ENCODE peak calls at places on chromosomes 4 and X, in six cellular contexts. One of them, this sample, is unnamed.
A peak's percentile ranks its signal among the peaks of the same experiment; 100 is the strongest.

GRCh38 chrX:46575991-46576392 is 2.4 kb downstream of the CHST7 start:
- DNase-seq in H1: no peak
- DNase-seq in WTC11: no peak
- DNase-seq in A549: no peak
- DNase-seq in HepG2: peak; percentile 48
- DNase-seq in K562: no peak
- DNase-seq in this sample: peak; percentile 18

GRCh38 chr4:139083533-139084424 is 68.2 kb downstream of the NOCT start:
- DNase-seq in H1: no peak
- DNase-seq in WTC11: peak; percentile 90
- DNase-seq in A549: peak; percentile 96
- DNase-seq in HepG2: peak; percentile 89
- DNase-seq in K562: peak; percentile 72
- DNase-seq in this sample: peak; percentile 91

GRCh38 chrX:135951291-135951690 is 22.5 kb downstream of the MMGT1 start:
- DNase-seq in H1: no peak
- DNase-seq in WTC11: peak; percentile 9
- DNase-seq in A549: no peak
- DNase-seq in HepG2: no peak
- DNase-seq in K562: no peak
- DNase-seq in this sample: no peak

GRCh38 chr4:38385286-38386010 is 278.6 kb upstream of the KLF3 start:
- DNase-seq in H1: no peak
- DNase-seq in WTC11: no peak
- DNase-seq in A549: peak; percentile 41
- DNase-seq in HepG2: peak; percentile 96
- DNase-seq in K562: peak; percentile 35
- DNase-seq in this sample: no peak

GRCh38 chr4:110625593-110626292 is 2.9 kb upstream of the PITX2 start:
- DNase-seq in H1: no peak
- DNase-seq in WTC11: no peak
- DNase-seq in A549: no peak
- DNase-seq in HepG2: no peak
- DNase-seq in K562: no peak
- DNase-seq in this sample: no peak

GRCh38 chr4:4764506-4764905 is 95.0 kb upstream of the MSX1 start:
- DNase-seq in H1: no peak
- DNase-seq in WTC11: no peak
- DNase-seq in A549: no peak
- DNase-seq in HepG2: no peak
- DNase-seq in K562: no peak
- DNase-seq in this sample: no peak

GRCh38 chrX:74179071-74179470 is 124.9 kb upstream of the ZCCHC13 start:
- DNase-seq in H1: no peak
- DNase-seq in WTC11: no peak
- DNase-seq in A549: peak; percentile 36
- DNase-seq in HepG2: peak; percentile 39
- DNase-seq in K562: no peak
- DNase-seq in this sample: no peak

GRCh38 chrX:148024425-148025148 is 43.5 kb downstream of the FMR1NB start:
- DNase-seq in H1: no peak
- DNase-seq in WTC11: no peak
- DNase-seq in A549: no peak
- DNase-seq in HepG2: no peak
- DNase-seq in K562: no peak
- DNase-seq in this sample: no peak

GRCh38 chr4:31104033-31104432 is 383.9 kb downstream of the PCDH7 start:
- DNase-seq in H1: no peak
- DNase-seq in WTC11: no peak
- DNase-seq in A549: no peak
- DNase-seq in HepG2: no peak
- DNase-seq in K562: no peak
- DNase-seq in this sample: no peak

GRCh38 chr4:36551697-36552214 is 270.3 kb downstream of the DTHD1 start:
- DNase-seq in H1: peak; percentile 23
- DNase-seq in WTC11: no peak
- DNase-seq in A549: no peak
- DNase-seq in HepG2: no peak
- DNase-seq in K562: no peak
- DNase-seq in this sample: no peak

GRCh38 chr4:2761035-2761923 is 5.1 kb upstream of the TNIP2 start:
- DNase-seq in H1: no peak
- DNase-seq in WTC11: no peak
- DNase-seq in A549: no peak
- DNase-seq in HepG2: peak; percentile 86
- DNase-seq in K562: peak; percentile 48
- DNase-seq in this sample: peak; percentile 61

GRCh38 chr4:82371398-82371972 is 2.3 kb downstream of the HNRNPD start:
- DNase-seq in H1: no peak
- DNase-seq in WTC11: no peak
- DNase-seq in A549: no peak
- DNase-seq in HepG2: no peak
- DNase-seq in K562: peak; percentile 50
- DNase-seq in this sample: peak; percentile 34

GRCh38 chr4:152680988-152681731 is 1.4 kb upstream of the TMEM154 start:
- DNase-seq in H1: no peak
- DNase-seq in WTC11: no peak
- DNase-seq in A549: peak; percentile 38
- DNase-seq in HepG2: no peak
- DNase-seq in K562: no peak
- DNase-seq in this sample: peak; percentile 82

GRCh38 chrX:146863566-146863965 is 49.0 kb upstream of the CXorf51A start:
- DNase-seq in H1: no peak
- DNase-seq in WTC11: no peak
- DNase-seq in A549: no peak
- DNase-seq in HepG2: no peak
- DNase-seq in K562: no peak
- DNase-seq in this sample: no peak

DNA sequence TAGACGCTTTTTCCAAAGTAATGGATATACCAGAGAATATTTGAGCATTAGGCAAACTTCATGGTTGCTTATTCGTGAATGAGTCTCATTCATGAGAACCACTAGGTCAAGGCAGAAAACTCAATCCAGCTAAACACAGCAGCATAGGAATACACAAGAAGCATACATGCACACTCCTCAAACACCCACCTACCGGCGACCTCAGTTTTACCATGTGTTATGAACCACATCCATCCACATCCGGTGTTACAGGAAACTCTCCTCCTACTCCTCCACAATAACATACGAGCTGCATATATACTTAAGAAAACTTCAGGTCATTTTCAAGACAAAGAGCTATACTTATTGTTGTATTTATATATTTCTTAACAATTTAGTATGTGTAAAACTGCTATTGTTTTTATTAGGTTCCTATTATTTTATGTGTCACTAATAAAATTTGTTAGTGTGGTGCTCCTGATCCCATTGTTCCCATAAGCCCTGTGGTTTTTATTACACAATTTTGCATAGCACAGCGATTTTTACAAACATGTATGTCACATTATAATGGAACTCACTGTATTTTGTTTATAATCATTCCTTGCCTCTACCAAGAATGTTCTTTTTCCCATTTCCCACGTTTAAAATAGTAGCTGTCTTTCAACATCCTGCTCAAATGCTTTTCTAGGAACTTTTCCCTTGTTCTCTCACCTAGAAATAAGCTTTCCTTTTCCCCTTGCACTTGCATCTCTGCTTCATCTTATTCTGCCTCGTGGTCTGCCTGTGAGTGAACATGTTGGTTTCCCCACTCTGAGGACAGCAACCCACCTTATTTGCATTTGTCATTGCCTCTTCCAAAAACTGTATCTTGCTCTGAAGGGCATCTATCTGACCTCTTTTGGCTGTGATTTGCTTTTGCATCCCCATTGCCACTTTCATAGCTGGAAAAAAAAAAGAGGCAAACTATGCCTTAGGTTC is 48.3 kb downstream of the STBD1 start:
- DNase-seq in H1: no peak
- DNase-seq in WTC11: no peak
- DNase-seq in A549: no peak
- DNase-seq in HepG2: no peak
- DNase-seq in K562: no peak
- DNase-seq in this sample: no peak
- TF ChIP-seq JUN in H1: no peak
- TF ChIP-seq JUN in WTC11: no peak
- TF ChIP-seq JUN in A549: no peak
- TF ChIP-seq JUN in HepG2: no peak
- TF ChIP-seq JUN in K562: no peak
- TF ChIP-seq JUN in this sample: no peak

GRCh38 chr4:183960912-183961569 is 55.9 kb downstream of the STOX2 start:
- DNase-seq in H1: no peak
- DNase-seq in WTC11: no peak
- DNase-seq in A549: no peak
- DNase-seq in HepG2: no peak
- DNase-seq in K562: no peak
- DNase-seq in this sample: no peak

GRCh38 chr4:183959349-183959748 is 54.2 kb downstream of the STOX2 start:
- DNase-seq in H1: no peak
- DNase-seq in WTC11: no peak
- DNase-seq in A549: no peak
- DNase-seq in HepG2: no peak
- DNase-seq in K562: no peak
- DNase-seq in this sample: no peak

GRCh38 chr4:183962413-183962812 is 57.3 kb downstream of the STOX2 start:
- DNase-seq in H1: no peak
- DNase-seq in WTC11: no peak
- DNase-seq in A549: no peak
- DNase-seq in HepG2: no peak
- DNase-seq in K562: no peak
- DNase-seq in this sample: no peak

GRCh38 chr4:183961772-183962171 is 56.7 kb downstream of the STOX2 start:
- DNase-seq in H1: no peak
- DNase-seq in WTC11: no peak
- DNase-seq in A549: no peak
- DNase-seq in HepG2: no peak
- DNase-seq in K562: no peak
- DNase-seq in this sample: no peak

GRCh38 chr4:183960021-183960420 is 54.9 kb downstream of the STOX2 start:
- DNase-seq in H1: no peak
- DNase-seq in WTC11: peak; percentile 21
- DNase-seq in A549: peak; percentile 39
- DNase-seq in HepG2: no peak
- DNase-seq in K562: peak; percentile 18
- DNase-seq in this sample: no peak
- TF ChIP-seq JUN in H1: no peak
- TF ChIP-seq JUN in WTC11: no peak
- TF ChIP-seq JUN in A549: no peak
- TF ChIP-seq JUN in HepG2: no peak
- TF ChIP-seq JUN in K562: no peak
- TF ChIP-seq JUN in this sample: no peak

DNA sequence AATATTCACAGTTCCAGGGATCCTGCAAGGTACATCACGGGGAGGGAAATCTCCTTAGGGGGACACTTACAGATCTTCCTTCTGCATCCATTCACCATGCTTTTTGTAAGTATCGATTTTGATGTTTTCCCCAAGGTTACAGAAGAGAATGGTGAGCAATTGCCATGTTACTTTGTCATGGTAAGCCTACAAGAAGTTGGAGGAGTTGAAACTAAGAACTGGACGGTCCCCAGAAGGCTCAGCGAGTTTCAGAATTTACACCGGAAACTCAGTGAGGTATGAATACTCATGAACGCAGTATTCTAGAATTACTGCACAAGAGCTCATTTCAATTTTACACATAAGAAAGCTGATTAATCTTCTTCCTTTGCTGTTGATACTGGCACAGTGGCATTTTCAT is 53.9 kb downstream of the LRP2BP start:
- DNase-seq in H1: no peak
- DNase-seq in WTC11: no peak
- DNase-seq in A549: no peak
- DNase-seq in HepG2: no peak
- DNase-seq in K562: no peak
- DNase-seq in this sample: no peak
- TF ChIP-seq JUN in H1: no peak
- TF ChIP-seq JUN in WTC11: no peak
- TF ChIP-seq JUN in A549: no peak
- TF ChIP-seq JUN in HepG2: no peak
- TF ChIP-seq JUN in K562: no peak
- TF ChIP-seq JUN in this sample: no peak

DNA sequence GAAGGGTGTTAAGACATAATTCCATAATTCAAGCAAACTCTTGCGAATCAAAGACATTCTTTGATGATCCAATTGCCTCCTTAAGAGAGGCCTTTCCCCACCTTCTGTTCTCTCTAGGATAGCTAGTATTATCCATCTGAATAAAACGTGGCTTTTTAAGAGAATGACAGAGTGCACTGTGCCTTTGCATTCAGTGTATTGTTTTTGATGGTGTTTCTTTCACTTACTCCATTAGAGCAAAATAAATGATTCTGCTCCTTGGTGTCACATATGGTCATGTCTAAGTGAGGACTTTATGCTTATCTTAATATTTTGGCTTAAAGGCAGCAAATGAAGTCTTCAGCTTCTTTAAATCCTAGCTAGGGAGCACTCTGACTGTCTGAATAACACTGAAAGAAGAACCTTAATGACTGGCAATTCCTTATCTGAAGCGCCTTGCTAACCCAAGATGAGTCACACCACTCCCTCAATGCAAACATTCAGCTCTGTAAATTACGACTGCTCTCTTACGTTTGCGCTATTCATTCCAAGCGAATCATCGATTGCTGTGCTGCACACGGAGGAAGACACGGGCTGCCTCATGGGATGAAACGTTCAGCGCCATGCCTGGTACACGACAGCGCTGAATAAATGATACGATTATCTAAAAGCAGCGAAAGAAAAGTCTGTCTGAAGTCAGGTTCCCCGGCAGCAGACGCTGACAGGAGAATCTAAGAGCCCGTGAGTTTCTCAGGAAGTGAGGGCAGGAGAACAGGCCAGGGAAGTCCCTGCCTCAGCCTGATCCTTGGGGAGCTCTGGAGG is 35.1 kb upstream of the GEMIN8 start:
- DNase-seq in H1: no peak
- DNase-seq in WTC11: no peak
- DNase-seq in A549: peak; percentile 89
- DNase-seq in HepG2: no peak
- DNase-seq in K562: peak; percentile 70
- DNase-seq in this sample: no peak
- TF ChIP-seq JUN in H1: no peak
- TF ChIP-seq JUN in WTC11: no peak
- TF ChIP-seq JUN in A549: no peak
- TF ChIP-seq JUN in HepG2: no peak
- TF ChIP-seq JUN in K562: no peak
- TF ChIP-seq JUN in this sample: no peak

DNA sequence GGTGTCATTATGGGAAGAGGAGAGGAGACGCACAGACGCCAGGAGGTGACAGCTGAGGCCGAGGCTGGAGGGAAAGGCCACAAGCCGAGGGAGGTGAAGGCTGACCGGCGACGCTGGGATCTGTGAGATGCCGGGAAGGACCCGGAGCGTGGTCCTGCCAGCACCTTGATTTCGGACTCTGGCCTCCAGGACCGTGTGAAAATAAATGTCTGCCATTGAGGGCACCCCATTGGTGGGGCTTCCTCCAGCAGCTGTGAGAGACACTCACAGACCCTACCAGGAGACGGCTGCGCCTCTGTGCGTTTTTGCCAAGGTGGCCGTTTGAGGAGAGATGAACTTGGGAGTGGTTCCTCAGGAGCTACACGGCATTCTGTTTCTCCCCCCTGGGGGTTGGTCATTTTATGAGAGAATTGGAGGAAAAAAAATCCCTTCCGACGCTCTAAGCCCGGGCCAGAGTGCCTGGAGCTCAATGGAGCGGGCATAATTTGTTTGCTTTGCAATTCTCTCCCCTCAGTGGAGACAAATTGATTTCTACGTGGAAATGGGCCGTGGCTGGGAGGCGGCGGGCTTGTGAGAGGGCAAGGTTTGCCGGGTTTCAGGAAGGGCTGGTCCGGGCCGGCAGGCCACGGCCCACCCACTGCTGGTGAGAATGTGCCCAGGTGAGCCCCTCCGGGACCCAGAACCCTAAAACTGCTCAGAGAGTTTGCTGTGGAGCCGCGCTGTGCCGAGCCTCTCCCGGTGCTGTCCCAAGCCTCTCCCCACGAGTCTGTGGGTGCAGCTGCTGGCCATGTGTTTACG is 53.9 kb downstream of the CPZ start:
- DNase-seq in H1: no peak
- DNase-seq in WTC11: no peak
- DNase-seq in A549: no peak
- DNase-seq in HepG2: no peak
- DNase-seq in K562: no peak
- DNase-seq in this sample: no peak
- TF ChIP-seq JUN in H1: no peak
- TF ChIP-seq JUN in WTC11: no peak
- TF ChIP-seq JUN in A549: no peak
- TF ChIP-seq JUN in HepG2: no peak
- TF ChIP-seq JUN in K562: no peak
- TF ChIP-seq JUN in this sample: no peak

This sample was measured in endothelial cell of umbilical vein.